ENCODE peak calls at places on chromosomes 16 and 17, in six cellular contexts. One of them, this sample, is unnamed.

GRCh38 chr16:66131156-66131807 is 235.2 kb upstream of the CDH5 start:
- DNase-seq in NCI-H510A: no peak
- DNase-seq in memory B cell: no peak
- DNase-seq in naive thymus-derived CD8-positive, alpha-beta T cell: no peak
- DNase-seq in GM12891: no peak
- DNase-seq in COLO829: no peak
- DNase-seq in this sample: no peak

GRCh38 chr16:88630433-88630832 is 7.9 kb upstream of the IL17C start:
- DNase-seq in NCI-H510A: no peak
- DNase-seq in memory B cell: no peak
- DNase-seq in naive thymus-derived CD8-positive, alpha-beta T cell: no peak
- DNase-seq in GM12891: no peak
- DNase-seq in COLO829: no peak
- DNase-seq in this sample: no peak

GRCh38 chr17:77231076-77231871 is 90.5 kb downstream of the SEC14L1 start:
- DNase-seq in NCI-H510A: no peak
- DNase-seq in memory B cell: no peak
- DNase-seq in naive thymus-derived CD8-positive, alpha-beta T cell: no peak
- DNase-seq in GM12891: no peak
- DNase-seq in COLO829: no peak
- DNase-seq in this sample: no peak

GRCh38 chr16:11212819-11213196 is 43.2 kb downstream of the SOCS1 start:
- DNase-seq in NCI-H510A: no peak
- DNase-seq in memory B cell: no peak
- DNase-seq in naive thymus-derived CD8-positive, alpha-beta T cell: no peak
- DNase-seq in GM12891: no peak
- DNase-seq in COLO829: no peak
- DNase-seq in this sample: no peak

GRCh38 chr17:41728056-41728455 is 6.4 kb downstream of the HAP1 start:
- DNase-seq in NCI-H510A: no peak
- DNase-seq in memory B cell: no peak
- DNase-seq in naive thymus-derived CD8-positive, alpha-beta T cell: no peak
- DNase-seq in GM12891: no peak
- DNase-seq in COLO829: no peak
- DNase-seq in this sample: no peak

GRCh38 chr16:17026600-17027242 is 444.0 kb downstream of the XYLT1 start:
- DNase-seq in NCI-H510A: no peak
- DNase-seq in memory B cell: no peak
- DNase-seq in naive thymus-derived CD8-positive, alpha-beta T cell: peak; percentile 21
- DNase-seq in GM12891: peak; percentile 10
- DNase-seq in COLO829: no peak
- DNase-seq in this sample: no peak

GRCh38 chr16:10103700-10104099 is 78.5 kb downstream of the GRIN2A start:
- DNase-seq in NCI-H510A: no peak
- DNase-seq in memory B cell: no peak
- DNase-seq in naive thymus-derived CD8-positive, alpha-beta T cell: no peak
- DNase-seq in GM12891: no peak
- DNase-seq in COLO829: no peak
- DNase-seq in this sample: no peak

GRCh38 chr17:14428640-14429029 is 127.8 kb downstream of the HS3ST3B1 start:
- DNase-seq in NCI-H510A: no peak
- DNase-seq in memory B cell: peak; percentile 18
- DNase-seq in naive thymus-derived CD8-positive, alpha-beta T cell: no peak
- DNase-seq in GM12891: no peak
- DNase-seq in COLO829: no peak
- DNase-seq in this sample: no peak

GRCh38 chr16:49608801-49609200 is 235.2 kb downstream of the C16orf78 start:
- DNase-seq in NCI-H510A: no peak
- DNase-seq in memory B cell: no peak
- DNase-seq in naive thymus-derived CD8-positive, alpha-beta T cell: no peak
- DNase-seq in GM12891: no peak
- DNase-seq in COLO829: no peak
- DNase-seq in this sample: peak; percentile 64

GRCh38 chr16:64880994-64881393 is 240.9 kb downstream of the CDH11 start:
- DNase-seq in NCI-H510A: no peak
- DNase-seq in memory B cell: no peak
- DNase-seq in naive thymus-derived CD8-positive, alpha-beta T cell: no peak
- DNase-seq in GM12891: no peak
- DNase-seq in COLO829: no peak
- DNase-seq in this sample: no peak

GRCh38 chr16:13463619-13464018 is 456.3 kb upstream of the ERCC4 start:
- DNase-seq in NCI-H510A: no peak
- DNase-seq in memory B cell: no peak
- DNase-seq in naive thymus-derived CD8-positive, alpha-beta T cell: no peak
- DNase-seq in GM12891: no peak
- DNase-seq in COLO829: no peak
- DNase-seq in this sample: no peak

GRCh38 chr16:15888072-15888976 is at the start of gene CEP20:
- DNase-seq in NCI-H510A: peak; percentile 100
- DNase-seq in memory B cell: peak; percentile 99
- DNase-seq in naive thymus-derived CD8-positive, alpha-beta T cell: peak; percentile 100
- DNase-seq in GM12891: peak; percentile 96
- DNase-seq in COLO829: peak; percentile 99
- DNase-seq in this sample: peak; percentile 96

GRCh38 chr16:89084814-89085612 is 8.6 kb upstream of the ACSF3 start:
- DNase-seq in NCI-H510A: no peak
- DNase-seq in memory B cell: no peak
- DNase-seq in naive thymus-derived CD8-positive, alpha-beta T cell: no peak
- DNase-seq in GM12891: no peak
- DNase-seq in COLO829: no peak
- DNase-seq in this sample: no peak

GRCh38 chr16:14462811-14463210 is 167.2 kb downstream of the PARN start:
- DNase-seq in NCI-H510A: no peak
- DNase-seq in memory B cell: no peak
- DNase-seq in naive thymus-derived CD8-positive, alpha-beta T cell: no peak
- DNase-seq in GM12891: no peak
- DNase-seq in COLO829: no peak
- DNase-seq in this sample: no peak

GRCh38 chr17:17613708-17614114 is 22.2 kb upstream of the PEMT start:
- DNase-seq in NCI-H510A: no peak
- DNase-seq in memory B cell: peak; percentile 29
- DNase-seq in naive thymus-derived CD8-positive, alpha-beta T cell: peak; percentile 37
- DNase-seq in GM12891: peak; percentile 39
- DNase-seq in COLO829: peak; percentile 71
- DNase-seq in this sample: peak; percentile 41

GRCh38 chr16:55907661-55908060 is 32.5 kb upstream of the CES5A start:
- DNase-seq in NCI-H510A: no peak
- DNase-seq in memory B cell: no peak
- DNase-seq in naive thymus-derived CD8-positive, alpha-beta T cell: no peak
- DNase-seq in GM12891: no peak
- DNase-seq in COLO829: no peak
- DNase-seq in this sample: no peak

GRCh38 chr17:72430611-72431432 is 310.0 kb downstream of the SOX9 start:
- DNase-seq in NCI-H510A: no peak
- DNase-seq in memory B cell: no peak
- DNase-seq in naive thymus-derived CD8-positive, alpha-beta T cell: no peak
- DNase-seq in GM12891: no peak
- DNase-seq in COLO829: no peak
- DNase-seq in this sample: no peak

GRCh38 chr17:48555183-48555615 is 10.3 kb upstream of the HOXB2 start:
- DNase-seq in NCI-H510A: peak; percentile 71
- DNase-seq in memory B cell: no peak
- DNase-seq in naive thymus-derived CD8-positive, alpha-beta T cell: no peak
- DNase-seq in GM12891: no peak
- DNase-seq in COLO829: peak; percentile 97
- DNase-seq in this sample: peak; percentile 59

GRCh38 chr17:17849147-17849820 is 12.5 kb upstream of the SREBF1 start:
- DNase-seq in NCI-H510A: peak; percentile 23
- DNase-seq in memory B cell: no peak
- DNase-seq in naive thymus-derived CD8-positive, alpha-beta T cell: peak; percentile 76
- DNase-seq in GM12891: no peak
- DNase-seq in COLO829: no peak
- DNase-seq in this sample: no peak

GRCh38 chr17:81120695-81121621 is 44.3 kb upstream of the PVALEF start:
- DNase-seq in NCI-H510A: no peak
- DNase-seq in memory B cell: no peak
- DNase-seq in naive thymus-derived CD8-positive, alpha-beta T cell: no peak
- DNase-seq in GM12891: no peak
- DNase-seq in COLO829: no peak
- DNase-seq in this sample: no peak

GRCh38 chr17:38332735-38333134 is 11.0 kb downstream of the GPR179 start:
- DNase-seq in NCI-H510A: no peak
- DNase-seq in memory B cell: no peak
- DNase-seq in naive thymus-derived CD8-positive, alpha-beta T cell: no peak
- DNase-seq in GM12891: no peak
- DNase-seq in COLO829: no peak
- DNase-seq in this sample: no peak

GRCh38 chr17:18270851-18271170 is 10.3 kb downstream of the MIEF2 start:
- DNase-seq in NCI-H510A: no peak
- DNase-seq in memory B cell: no peak
- DNase-seq in naive thymus-derived CD8-positive, alpha-beta T cell: no peak
- DNase-seq in GM12891: no peak
- DNase-seq in COLO829: no peak
- DNase-seq in this sample: no peak

GRCh38 chr16:13425840-13426239 is 494.1 kb upstream of the ERCC4 start:
- DNase-seq in NCI-H510A: no peak
- DNase-seq in memory B cell: no peak
- DNase-seq in naive thymus-derived CD8-positive, alpha-beta T cell: no peak
- DNase-seq in GM12891: no peak
- DNase-seq in COLO829: no peak
- DNase-seq in this sample: no peak

GRCh38 chr16:89549007-89549700 is 11.3 kb upstream of the RPL13 start:
- DNase-seq in NCI-H510A: no peak
- DNase-seq in memory B cell: no peak
- DNase-seq in naive thymus-derived CD8-positive, alpha-beta T cell: peak; percentile 37
- DNase-seq in GM12891: no peak
- DNase-seq in COLO829: no peak
- DNase-seq in this sample: no peak

GRCh38 chr16:53915452-53916160 is 211.7 kb downstream of the FTO start:
- DNase-seq in NCI-H510A: no peak
- DNase-seq in memory B cell: no peak
- DNase-seq in naive thymus-derived CD8-positive, alpha-beta T cell: no peak
- DNase-seq in GM12891: no peak
- DNase-seq in COLO829: no peak
- DNase-seq in this sample: no peak

GRCh38 chr17:17156107-17156506 is 50.0 kb downstream of the PLD6 start:
- DNase-seq in NCI-H510A: no peak
- DNase-seq in memory B cell: no peak
- DNase-seq in naive thymus-derived CD8-positive, alpha-beta T cell: no peak
- DNase-seq in GM12891: no peak
- DNase-seq in COLO829: no peak
- DNase-seq in this sample: no peak

GRCh38 chr17:37813753-37814152 is 68.9 kb upstream of the HNF1B start:
- DNase-seq in NCI-H510A: no peak
- DNase-seq in memory B cell: no peak
- DNase-seq in naive thymus-derived CD8-positive, alpha-beta T cell: no peak
- DNase-seq in GM12891: no peak
- DNase-seq in COLO829: peak; percentile 33
- DNase-seq in this sample: peak; percentile 56

GRCh38 chr16:22225060-22225459 is 19.0 kb downstream of the EEF2K start:
- DNase-seq in NCI-H510A: no peak
- DNase-seq in memory B cell: no peak
- DNase-seq in naive thymus-derived CD8-positive, alpha-beta T cell: no peak
- DNase-seq in GM12891: no peak
- DNase-seq in COLO829: no peak
- DNase-seq in this sample: no peak

GRCh38 chr17:1787301-1787902 is 25.5 kb downstream of the SERPINF1 start:
- DNase-seq in NCI-H510A: no peak
- DNase-seq in memory B cell: no peak
- DNase-seq in naive thymus-derived CD8-positive, alpha-beta T cell: no peak
- DNase-seq in GM12891: no peak
- DNase-seq in COLO829: peak; percentile 76
- DNase-seq in this sample: peak; percentile 85

GRCh38 chr16:71262391-71262790 is 26.8 kb downstream of the CMTR2 start:
- DNase-seq in NCI-H510A: no peak
- DNase-seq in memory B cell: no peak
- DNase-seq in naive thymus-derived CD8-positive, alpha-beta T cell: no peak
- DNase-seq in GM12891: no peak
- DNase-seq in COLO829: no peak
- DNase-seq in this sample: no peak

This sample was measured in AG09309.